ENCODE peak calls at places on chromosomes 6 and 20, in seven cellular contexts. P, F, R, S, V, O and E are unnamed samples.

GRCh38 chr20:57594092-57594911 is 25.9 kb downstream of the ZBP1 start:
- DNase-seq in P (no peak), F (peak; percentile 57), R (peak; percentile 89), S (peak; percentile 78), V (peak; percentile 33), O (no peak), E (peak; percentile 88)

GRCh38 chr6:52231411-52232127 is 12.7 kb downstream of the IL17F start:
- DNase-seq in P (no peak), F (no peak), R (no peak), S (no peak), V (no peak), O (no peak), E (no peak)

GRCh38 chr6:108027594-108027993 is 46.9 kb downstream of the OSTM1 start:
- DNase-seq in P (no peak), F (peak; percentile 69), R (no peak), S (peak; percentile 6), V (no peak), O (no peak), E (no peak)

GRCh38 chr20:10536531-10536930 is 101.4 kb downstream of the SLX4IP start:
- DNase-seq in P (peak; percentile 54), F (no peak), R (no peak), S (peak; percentile 77), V (peak; percentile 61), O (no peak), E (no peak)

GRCh38 chr6:56356431-56356830 is 109.1 kb upstream of the COL21A1 start:
- DNase-seq in P (no peak), F (no peak), R (no peak), S (peak; percentile 21), V (no peak), O (no peak), E (no peak)

GRCh38 chr6:27617046-27617687 is 144.3 kb upstream of the ZNF184 start:
- DNase-seq in P (no peak), F (no peak), R (no peak), S (peak; percentile 54), V (no peak), O (no peak), E (no peak)

GRCh38 chr20:8132015-8132631 is at the start of gene PLCB1:
- DNase-seq in P (peak; percentile 81), F (peak; percentile 77), R (peak; percentile 96), S (peak; percentile 96), V (peak; percentile 86), O (peak; percentile 86), E (peak; percentile 95)

GRCh38 chr6:7727951-7728854 is 2.3 kb downstream of the BMP6 start:
- DNase-seq in P (no peak), F (peak; percentile 38), R (peak; percentile 29), S (peak; percentile 76), V (no peak), O (peak; percentile 66), E (peak; percentile 78)

GRCh38 chr6:134347916-134348805 is 30.2 kb upstream of the SGK1 start:
- DNase-seq in P (peak; percentile 75), F (no peak), R (no peak), S (no peak), V (no peak), O (no peak), E (no peak)

GRCh38 chr20:58718729-58719128 is 26.1 kb downstream of the NPEPL1 start:
- DNase-seq in P (no peak), F (peak; percentile 3), R (no peak), S (no peak), V (no peak), O (peak; percentile 43), E (peak; percentile 54)

GRCh38 chr20:10502098-10502526 is 67.0 kb downstream of the SLX4IP start:
- DNase-seq in P (no peak), F (no peak), R (no peak), S (no peak), V (no peak), O (no peak), E (no peak)

GRCh38 chr6:70310063-70310694 is 7.3 kb upstream of the COL9A1 start:
- DNase-seq in P (no peak), F (no peak), R (peak; percentile 8), S (peak; percentile 59), V (peak; percentile 33), O (no peak), E (no peak)

GRCh38 chr6:21753571-21754108 is 160.1 kb downstream of the SOX4 start:
- DNase-seq in P (no peak), F (no peak), R (no peak), S (no peak), V (no peak), O (no peak), E (no peak)

DNA sequence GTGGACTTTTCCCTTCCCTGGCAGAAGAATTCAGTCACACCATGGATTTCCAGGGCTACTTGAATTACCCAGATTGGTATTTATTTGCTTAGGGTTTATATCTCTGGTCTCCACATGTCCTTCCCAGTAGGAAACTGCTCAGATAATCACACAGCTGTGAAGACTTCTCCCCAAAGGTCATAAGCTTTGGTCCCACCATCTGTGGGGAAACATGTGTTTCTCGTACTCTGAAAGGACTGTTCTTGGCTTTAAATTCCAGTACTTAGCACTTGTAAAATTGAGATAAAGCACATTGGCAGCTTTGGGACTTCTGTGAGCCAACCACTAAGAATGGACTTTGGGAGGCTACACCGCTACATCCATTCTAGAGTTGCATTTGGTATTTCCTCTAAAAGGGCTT is 205.3 kb upstream of the FOXA2 start:
- DNase-seq in P (no peak), F (no peak), R (no peak), S (no peak), V (no peak), O (no peak), E (no peak)
- TF ChIP-seq POLR2AphosphoS5 in P (no peak), F (no peak), R (no peak), S (no peak), V (no peak), O (no peak), E (no peak)

GRCh38 chr6:44250718-44251123 is 3.8 kb downstream of the HSP90AB1 start:
- DNase-seq in P (no peak), F (no peak), R (no peak), S (no peak), V (no peak), O (no peak), E (no peak)

GRCh38 chr6:44250067-44250717 is 3.3 kb downstream of the HSP90AB1 start:
- DNase-seq in P (no peak), F (no peak), R (no peak), S (no peak), V (no peak), O (no peak), E (no peak)

GRCh38 chr6:44248579-44248978 is 1.7 kb downstream of the HSP90AB1 start:
- DNase-seq in P (no peak), F (no peak), R (no peak), S (no peak), V (no peak), O (no peak), E (no peak)

GRCh38 chr6:44247338-44248302 is 719 bp downstream of the HSP90AB1 start:
- DNase-seq in P (peak; percentile 75), F (peak; percentile 78), R (peak; percentile 76), S (peak; percentile 62), V (peak; percentile 36), O (peak; percentile 86), E (peak; percentile 96)

DNA sequence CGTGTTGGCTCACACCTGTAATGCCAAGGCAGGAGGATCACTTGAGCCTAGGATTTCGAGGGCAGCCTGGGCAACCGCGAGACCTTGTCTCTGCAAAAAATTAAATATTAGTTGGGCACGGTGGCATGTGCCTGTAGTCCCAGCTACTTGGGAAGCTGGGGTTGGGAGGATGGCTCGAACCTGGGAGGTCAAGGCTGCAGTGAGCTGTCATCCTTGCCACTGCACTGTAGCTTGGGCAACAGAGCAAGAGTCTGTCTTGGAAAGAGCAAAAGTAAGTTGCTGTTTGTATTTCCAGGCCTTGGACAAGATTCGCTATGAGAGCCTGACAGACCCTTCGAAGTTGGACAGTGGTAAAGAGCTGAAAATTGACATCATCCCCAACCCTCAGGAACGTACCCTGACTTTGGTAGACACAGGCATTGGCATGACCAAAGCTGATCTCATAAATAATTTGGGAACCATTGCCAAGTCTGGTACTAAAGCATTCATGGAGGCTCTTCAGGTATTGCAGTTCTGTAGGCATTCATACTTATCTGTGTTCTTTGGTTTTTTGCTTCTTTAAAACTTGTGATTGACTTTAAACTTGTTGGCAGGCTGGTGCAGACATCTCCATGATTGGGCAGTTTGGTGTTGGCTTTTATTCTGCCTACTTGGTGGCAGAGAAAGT is 2.3 kb downstream of the HSP90AB1 start:
- DNase-seq in P (no peak), F (no peak), R (no peak), S (no peak), V (no peak), O (no peak), E (peak; percentile 70)
- H3K36me3 ChIP-seq in P (peaks cover 4% of the 10 kb centered on the region), F (peaks cover 47% of the 10 kb centered on the region), R (peaks cover 58% of the 10 kb centered on the region), S (peaks cover 63% of the 10 kb centered on the region), V (peaks cover 34% of the 10 kb centered on the region), O (peaks cover 55% of the 10 kb centered on the region), E (peaks cover 59% of the 10 kb centered on the region)

GRCh38 chr20:4809707-4810106 is 88.0 kb downstream of the PRND start:
- DNase-seq in P (no peak), F (peak; percentile 23), R (no peak), S (no peak), V (no peak), O (peak; percentile 63), E (peak; percentile 83)
- H3K4me1 ChIP-seq in P (no peaks in the 10 kb centered on the region), F (no peaks in the 10 kb centered on the region), R (no peaks in the 10 kb centered on the region), S (peaks cover 12% of the 10 kb centered on the region), V (no peaks in the 10 kb centered on the region), O (peaks cover 40% of the 10 kb centered on the region), E (peaks cover 100% of the 10 kb centered on the region)

GRCh38 chr6:82143041-82143481 is 104.5 kb downstream of the IBTK start:
- DNase-seq in P (no peak), F (no peak), R (no peak), S (no peak), V (no peak), O (no peak), E (no peak)

GRCh38 chr6:82144007-82144851 is 103.3 kb downstream of the IBTK start:
- DNase-seq in P (no peak), F (peak; percentile 7), R (peak; percentile 66), S (no peak), V (peak; percentile 67), O (no peak), E (no peak)

GRCh38 chr6:82142524-82142923 is 105.0 kb downstream of the IBTK start:
- DNase-seq in P (no peak), F (no peak), R (no peak), S (no peak), V (no peak), O (no peak), E (no peak)

GRCh38 chr6:82145926-82146452 is 101.6 kb downstream of the IBTK start:
- DNase-seq in P (no peak), F (no peak), R (no peak), S (no peak), V (no peak), O (no peak), E (no peak)

GRCh38 chr6:82144852-82145332 is 102.7 kb downstream of the IBTK start:
- DNase-seq in P (peak; percentile 48), F (peak; percentile 21), R (peak; percentile 32), S (peak; percentile 17), V (peak; percentile 56), O (no peak), E (no peak)
- TF ChIP-seq POLR2AphosphoS5 in P (no peak), F (no peak), R (no peak), S (no peak), V (no peak), O (no peak), E (no peak)

DNA sequence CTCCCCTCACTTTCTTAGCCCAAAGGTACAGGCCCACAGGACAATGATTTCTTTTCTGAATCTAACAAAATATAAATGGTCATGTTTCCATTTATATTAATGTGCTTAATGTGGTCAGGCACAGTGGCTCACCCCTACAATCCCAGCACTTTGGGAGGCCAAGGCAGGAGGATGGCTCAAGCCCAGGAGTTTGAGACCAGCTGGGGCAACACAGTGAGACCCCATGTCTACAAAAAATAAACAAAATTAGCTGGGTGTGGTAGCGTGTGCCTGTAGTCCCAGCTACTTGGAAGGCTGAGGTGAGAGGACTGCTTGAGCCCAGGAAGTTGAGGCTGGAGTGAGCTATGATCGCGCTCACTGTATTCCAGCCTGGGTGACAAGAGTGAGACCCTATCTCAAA is 77.2 kb upstream of the TULP1 start:
- DNase-seq in P (no peak), F (no peak), R (no peak), S (no peak), V (no peak), O (no peak), E (no peak)
- H3K36me3 ChIP-seq in P (peaks cover 3% of the 10 kb centered on the region), F (peaks cover 75% of the 10 kb centered on the region), R (no peaks in the 10 kb centered on the region), S (no peaks in the 10 kb centered on the region), V (peaks cover 4% of the 10 kb centered on the region), O (peaks cover 82% of the 10 kb centered on the region), E (no peaks in the 10 kb centered on the region)